ENCODE peak calls at places on chromosomes 2 and 18, in six cellular contexts. R is activated T-helper 1 cell treated with anti-CD3 and anti-CD28 coated beads, Interleukin-12 subunit alpha, Interleukin-12 subunit beta, Interleukin-2, Interleukin-4 antibody, amounts not matched to agents 30 ng/mL and 10 ng/mL and 1 ng/mL, durations not matched to agents 14 hours and 24 hours and 36 hours; T is cardiac muscle cell; M is DMS79 treated with DMSO at 0.1 percent for 48 hours; E is fibroblast of mammary gland; S is fibroblast of pulmonary artery. Q is an unnamed sample.

GRCh38 chr18:77131100-77131651 is 1.4 kb downstream of the MBP start:
- DNase-seq in E (peak), R (peak), S (peak), T (peak), M (no peak), Q (no peak)

GRCh38 chr2:134327367-134327766 is 73.5 kb downstream of the MGAT5 start:
- DNase-seq in E (peak), M (no peak), S (peak), T (peak), R (no peak), Q (peak)

GRCh38 chr2:152558174-152559091 is 158.8 kb downstream of the PRPF40A start:
- DNase-seq in E (peak), S (peak), R (no peak), M (no peak), T (peak), Q (peak)

GRCh38 chr2:17851731-17852585 is 26.5 kb upstream of the KCNS3 start:
- DNase-seq in R (peak), M (peak), S (peak), E (peak), T (peak), Q (peak)

GRCh38 chr2:110957267-110957666 is 163.4 kb upstream of the BCL2L11 start:
- DNase-seq in S (no peak), M (no peak), R (no peak), T (no peak), E (no peak), Q (no peak)

GRCh38 chr2:15298769-15299168 is 262.4 kb downstream of the NBAS start:
- DNase-seq in R (no peak), T (peak), M (no peak), E (peak), S (peak), Q (peak)

GRCh38 chr2:14752294-14752693 is 119.8 kb downstream of the LRATD1 start:
- DNase-seq in R (no peak), E (no peak), M (peak), S (no peak), T (no peak), Q (no peak)

GRCh38 chr2:127707890-127708648 is 6.8 kb downstream of the SFT2D3 start:
- DNase-seq in T (peak), R (no peak), E (no peak), M (peak), S (no peak), Q (no peak)

GRCh38 chr18:79736230-79736629 is 56.6 kb downstream of the CTDP1 start:
- DNase-seq in E (no peak), R (no peak), M (no peak), S (no peak), T (no peak), Q (no peak)

GRCh38 chr2:33836628-33837027 is 237.5 kb upstream of the FAM98A start:
- DNase-seq in E (no peak), R (no peak), T (no peak), S (no peak), M (no peak), Q (no peak)

GRCh38 chr18:21914739-21915319 is 174.2 kb downstream of the MIB1 start:
- DNase-seq in T (peak), R (no peak), S (peak), E (peak), M (no peak), Q (peak)

GRCh38 chr2:47208852-47209606 is 53.9 kb upstream of the STPG4 start:
- DNase-seq in S (peak), E (no peak), R (no peak), T (peak), M (peak), Q (peak)

GRCh38 chr2:219350938-219351280 is 18.4 kb upstream of the RESP18 start:
- DNase-seq in R (no peak), S (no peak), M (peak), E (no peak), T (no peak), Q (peak)